ENCODE peak calls at places on chromosome 16, in seven cellular contexts. E is left ventricle myocardium inferior; O is HT1080; I is activated CD4-positive, alpha-beta T cell treated with anti-CD3 and anti-CD28 coated beads for 24 hours; C is activated naive CD4-positive, alpha-beta T cell treated with anti-CD3 and anti-CD28 coated beads, Interleukin-2, amount 50 U/mL, for 16 hours; A is T-helper 1 cell; M is lower leg skin. N is an unnamed sample.

GRCh38 chr16:14378131-14378551 is 251.9 kb downstream of the PARN start:
- DNase-seq in E (no peak), O (peak; percentile 34), I (no peak), C (no peak), A (no peak), M (no peak), N (no peak)

GRCh38 chr16:27364493-27365141 is 37.4 kb upstream of the IL21R start:
- DNase-seq in E (no peak), O (no peak), I (no peak), C (peak; percentile 30), A (no peak), M (no peak), N (no peak)

GRCh38 chr16:3971261-3971660 is 90.7 kb upstream of the CREBBP start:
- DNase-seq in E (no peak), O (peak; percentile 82), I (no peak), C (no peak), A (no peak), M (no peak), N (no peak)

GRCh38 chr16:85573696-85574641 is 39.2 kb upstream of the GSE1 start:
- DNase-seq in E (peak; percentile 75), O (no peak), I (no peak), C (no peak), A (no peak), M (no peak), N (peak; percentile 38)

GRCh38 chr16:85412911-85413520 is 200.1 kb upstream of the GSE1 start:
- DNase-seq in E (peak; percentile 9), O (no peak), I (no peak), C (no peak), A (peak; percentile 4), M (no peak), N (no peak)

GRCh38 chr16:69621225-69621624 is 55.5 kb downstream of the NFAT5 start:
- DNase-seq in E (no peak), O (no peak), I (no peak), C (no peak), A (no peak), M (no peak), N (no peak)

GRCh38 chr16:13913374-13914292 is 6.3 kb upstream of the ERCC4 start:
- DNase-seq in E (no peak), O (no peak), I (no peak), C (no peak), A (no peak), M (no peak), N (no peak)

GRCh38 chr16:74568961-74569631 is 37.8 kb downstream of the GLG1 start:
- DNase-seq in E (no peak), O (no peak), I (no peak), C (no peak), A (no peak), M (no peak), N (no peak)

GRCh38 chr16:67847064-67847861 is at the start of gene CENPT:
- DNase-seq in E (peak; percentile 68), O (peak; percentile 50), I (no peak), C (no peak), A (no peak), M (no peak), N (no peak)

GRCh38 chr16:53848950-53849349 is 145.0 kb downstream of the FTO start:
- DNase-seq in E (no peak), O (no peak), I (no peak), C (no peak), A (no peak), M (no peak), N (no peak)

GRCh38 chr16:68786685-68787418 is 49.8 kb downstream of the CDH1 start:
- DNase-seq in E (no peak), O (peak; percentile 13), I (no peak), C (no peak), A (no peak), M (peak; percentile 41), N (no peak)

GRCh38 chr16:53756329-53756996 is 52.5 kb downstream of the FTO start:
- DNase-seq in E (no peak), O (no peak), I (no peak), C (no peak), A (no peak), M (no peak), N (no peak)

GRCh38 chr16:56915311-56916105 is 16.4 kb upstream of the HERPUD1 start:
- DNase-seq in E (no peak), O (no peak), I (no peak), C (no peak), A (no peak), M (no peak), N (no peak)

GRCh38 chr16:74455213-74455612 is 33.9 kb upstream of the CLEC18B start:
- DNase-seq in E (no peak), O (peak; percentile 76), I (no peak), C (no peak), A (no peak), M (no peak), N (no peak)

GRCh38 chr16:29745126-29745852 is 501 bp downstream of the C16orf54 start:
- DNase-seq in E (peak; percentile 20), O (no peak), I (peak; percentile 29), C (peak; percentile 55), A (no peak), M (no peak), N (no peak)

GRCh38 chr16:69351309-69352027 is at the start of gene TMED6:
- DNase-seq in E (no peak), O (no peak), I (no peak), C (no peak), A (no peak), M (no peak), N (no peak)

GRCh38 chr16:60142991-60143705 is 1409.0 kb upstream of the GOT2 start:
- DNase-seq in E (no peak), O (peak; percentile 22), I (no peak), C (no peak), A (no peak), M (no peak), N (no peak)

GRCh38 chr16:59964232-59964924 is 1230.3 kb upstream of the GOT2 start:
- DNase-seq in E (no peak), O (peak; percentile 24), I (no peak), C (no peak), A (no peak), M (no peak), N (no peak)

GRCh38 chr16:84907575-84907974 is 87.8 kb downstream of the CRISPLD2 start:
- DNase-seq in E (no peak), O (no peak), I (no peak), C (no peak), A (no peak), M (peak; percentile 47), N (no peak)

GRCh38 chr16:58501242-58502131 is 1.5 kb downstream of the NDRG4 start:
- DNase-seq in E (no peak), O (no peak), I (no peak), C (peak; percentile 61), A (no peak), M (no peak), N (peak; percentile 84)

GRCh38 chr16:85141491-85142128 is 29.3 kb upstream of the CIBAR2 start:
- DNase-seq in E (no peak), O (no peak), I (no peak), C (no peak), A (no peak), M (no peak), N (no peak)

GRCh38 chr16:55820615-55821014 is 12.3 kb downstream of the CES1 start:
- DNase-seq in E (no peak), O (no peak), I (no peak), C (no peak), A (no peak), M (no peak), N (no peak)

GRCh38 chr16:50313596-50314483 is 47.5 kb downstream of the ADCY7 start:
- DNase-seq in E (peak; percentile 74), O (peak; percentile 28), I (no peak), C (no peak), A (no peak), M (peak; percentile 76), N (no peak)

GRCh38 chr16:67922740-67923139 is 8.9 kb downstream of the CTRL start:
- DNase-seq in E (no peak), O (no peak), I (no peak), C (no peak), A (no peak), M (no peak), N (no peak)

N was measured in nephron progenitor cell.